ENCODE peak calls at places on chromosome 2, in nine cellular contexts. O, D, V, X, S, W, K, T and C are unnamed samples.
A peak's percentile ranks its signal among the peaks of the same experiment; 100 is the strongest.

GRCh38 chr2:174893018-174893417 is 112.2 kb downstream of the CHN1 start:
- DNase-seq in O (no peak), D (no peak), V (no peak), X (no peak), S (no peak), W (no peak), K (no peak), T (no peak), C (no peak)

GRCh38 chr2:181660181-181660580 is 3.3 kb upstream of the CERKL start:
- DNase-seq in O (no peak), D (no peak), V (no peak), X (no peak), S (no peak), W (no peak), K (no peak), T (no peak), C (no peak)

GRCh38 chr2:235605306-235605998 is 111.6 kb downstream of the AGAP1 start:
- DNase-seq in O (peak; percentile 95), D (peak; percentile 58), V (peak; percentile 73), X (peak; percentile 94), S (peak; percentile 99), W (no peak), K (peak; percentile 80), T (no peak), C (no peak)

GRCh38 chr2:100980046-100980445 is 22.0 kb upstream of the RPL31 start:
- DNase-seq in O (no peak), D (no peak), V (no peak), X (peak; percentile 21), S (no peak), W (no peak), K (no peak), T (no peak), C (no peak)

GRCh38 chr2:197994751-197995150 is 190.4 kb downstream of the PLCL1 start:
- DNase-seq in O (no peak), D (no peak), V (no peak), X (no peak), S (no peak), W (no peak), K (no peak), T (no peak), C (no peak)

GRCh38 chr2:98524168-98524567 is 79.5 kb downstream of the INPP4A start:
- DNase-seq in O (no peak), D (no peak), V (no peak), X (no peak), S (peak; percentile 33), W (no peak), K (peak; percentile 72), T (no peak), C (no peak)

GRCh38 chr2:189797902-189798301 is 13.7 kb downstream of the PMS1 start:
- DNase-seq in O (no peak), D (no peak), V (no peak), X (no peak), S (no peak), W (no peak), K (no peak), T (no peak), C (no peak)

GRCh38 chr2:84866121-84866520 is 14.8 kb downstream of the TRABD2A start:
- DNase-seq in O (no peak), D (no peak), V (no peak), X (peak; percentile 9), S (no peak), W (no peak), K (no peak), T (no peak), C (no peak)

GRCh38 chr2:207974214-207974600 is 51.1 kb downstream of the PLEKHM3 start:
- DNase-seq in O (no peak), D (no peak), V (no peak), X (no peak), S (no peak), W (no peak), K (peak; percentile 73), T (no peak), C (no peak)

GRCh38 chr2:54386993-54387590 is 69.0 kb upstream of the SPTBN1 start:
- DNase-seq in O (peak; percentile 11), D (peak; percentile 20), V (peak; percentile 53), X (peak; percentile 78), S (peak; percentile 79), W (no peak), K (no peak), T (no peak), C (no peak)

GRCh38 chr2:119292226-119292625 is 68.6 kb downstream of the STEAP3 start:
- DNase-seq in O (peak; percentile 34), D (peak; percentile 66), V (no peak), X (no peak), S (no peak), W (no peak), K (peak; percentile 36), T (no peak), C (no peak)

GRCh38 chr2:215973954-215974699 is 39.2 kb downstream of the MREG start:
- DNase-seq in O (no peak), D (no peak), V (peak; percentile 40), X (no peak), S (peak; percentile 65), W (no peak), K (peak; percentile 92), T (no peak), C (no peak)

GRCh38 chr2:40240067-40240466 is 211.8 kb downstream of the SLC8A1 start:
- DNase-seq in O (peak; percentile 98), D (peak; percentile 68), V (peak; percentile 55), X (peak; percentile 96), S (peak; percentile 99), W (no peak), K (peak; percentile 83), T (no peak), C (no peak)

GRCh38 chr2:226405465-226405864 is 394.2 kb downstream of the IRS1 start:
- DNase-seq in O (no peak), D (no peak), V (no peak), X (no peak), S (no peak), W (no peak), K (peak; percentile 36), T (no peak), C (no peak)

GRCh38 chr2:237677951-237678481 is 50.6 kb downstream of the LRRFIP1 start:
- DNase-seq in O (peak; percentile 90), D (no peak), V (no peak), X (peak; percentile 85), S (peak; percentile 92), W (peak; percentile 76), K (no peak), T (no peak), C (no peak)

GRCh38 chr2:48203668-48204067 is 297.4 kb upstream of the FBXO11 start:
- DNase-seq in O (no peak), D (no peak), V (no peak), X (no peak), S (no peak), W (no peak), K (no peak), T (no peak), C (no peak)

GRCh38 chr2:215756351-215756731 is 257.0 kb downstream of the MREG start:
- DNase-seq in O (no peak), D (no peak), V (no peak), X (no peak), S (no peak), W (no peak), K (no peak), T (no peak), C (no peak)

GRCh38 chr2:112724611-112725525 is 4.0 kb downstream of the NT5DC4 start:
- DNase-seq in O (no peak), D (no peak), V (no peak), X (no peak), S (no peak), W (no peak), K (no peak), T (no peak), C (no peak)

GRCh38 chr2:224930124-224930523 is 112.1 kb downstream of the DOCK10 start:
- DNase-seq in O (no peak), D (no peak), V (no peak), X (no peak), S (no peak), W (no peak), K (no peak), T (no peak), C (no peak)

GRCh38 chr2:224933416-224933815 is 108.9 kb downstream of the DOCK10 start:
- DNase-seq in O (no peak), D (no peak), V (no peak), X (no peak), S (no peak), W (no peak), K (no peak), T (no peak), C (no peak)

GRCh38 chr2:224931956-224932355 is 110.3 kb downstream of the DOCK10 start:
- DNase-seq in O (no peak), D (no peak), V (no peak), X (no peak), S (no peak), W (no peak), K (no peak), T (no peak), C (no peak)

GRCh38 chr2:224929512-224929911 is 112.8 kb downstream of the DOCK10 start:
- DNase-seq in O (no peak), D (no peak), V (no peak), X (no peak), S (no peak), W (no peak), K (no peak), T (no peak), C (no peak)

GRCh38 chr2:224930990-224931389 is 111.3 kb downstream of the DOCK10 start:
- DNase-seq in O (no peak), D (no peak), V (no peak), X (no peak), S (peak; percentile 35), W (no peak), K (no peak), T (no peak), C (no peak)
- TF ChIP-seq CTCF in O (peak; percentile 5), D (no peak), V (no peak), X (no peak), S (no peak), W (no peak), K (no peak), T (peak; percentile 20), C (peak; percentile 44)

GRCh38 chr2:196809260-196809659 is at the start of gene C2orf66:
- DNase-seq in O (no peak), D (no peak), V (no peak), X (no peak), S (no peak), W (no peak), K (no peak), T (no peak), C (no peak)
- TF ChIP-seq CTCF in O (no peak), D (no peak), V (no peak), X (no peak), S (no peak), W (no peak), K (no peak), T (no peak), C (no peak)

GRCh38 chr2:201971516-201972228 is 62.0 kb upstream of the FZD7 start:
- DNase-seq in O (no peak), D (no peak), V (no peak), X (peak; percentile 24), S (no peak), W (no peak), K (no peak), T (no peak), C (no peak)
- TF ChIP-seq CTCF in O (no peak), D (no peak), V (no peak), X (no peak), S (no peak), W (no peak), K (no peak), T (no peak), C (no peak)

DNA sequence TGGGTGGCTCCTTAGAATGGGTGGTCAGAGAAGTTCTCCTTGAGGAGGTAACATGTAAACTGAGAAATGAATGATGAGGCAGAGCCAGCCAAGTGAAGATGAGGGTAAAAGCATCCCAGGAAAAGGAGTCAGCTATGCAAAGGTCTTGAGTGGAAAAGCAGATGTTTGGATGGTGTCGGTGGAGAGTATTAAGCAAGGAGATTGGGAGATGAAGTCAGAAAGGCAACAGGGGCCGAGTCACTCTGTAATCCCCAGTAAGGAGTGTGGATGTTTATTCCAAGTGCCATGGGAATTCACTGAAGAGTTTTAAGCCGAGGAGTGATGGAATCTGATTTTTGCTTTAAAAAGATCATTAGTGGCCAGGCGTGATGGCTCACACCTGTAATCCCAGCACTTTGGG is 3.4 kb upstream of the STAMBP start:
- DNase-seq in O (no peak), D (no peak), V (no peak), X (no peak), S (no peak), W (no peak), K (no peak), T (no peak), C (no peak)
- TF ChIP-seq CTCF in O (no peak), D (no peak), V (no peak), X (no peak), S (no peak), W (no peak), K (no peak), T (no peak), C (no peak)